ENCODE peak calls at places on chromosomes 16 and 17, in ten cellular contexts. D is endothelial cell, A is tibial artery, M is A673, R is ovary, Z is fibroblast of mammary gland, B is foreskin fibroblast, L is AG04450, I is cardiac muscle cell, Y is SK-N-SH. G is an unnamed sample.
A peak's percentile ranks its signal among the peaks of the same experiment; 100 is the strongest.

GRCh38 chr17:43723697-43724359 is 34.8 kb downstream of the SOST start:
- DNase-seq in R (no peak), A (peak; percentile 83), I (no peak), Z (peak; percentile 78), M (peak; percentile 10), L (no peak), D (no peak), Y (no peak), B (peak; percentile 87), G (peak; percentile 77)

GRCh38 chr17:76577876-76578275 is 7.8 kb downstream of the ST6GALNAC2 start:
- DNase-seq in Z (no peak), D (no peak), B (no peak), L (no peak), I (no peak), M (no peak), R (no peak), A (no peak), Y (no peak), G (no peak)

GRCh38 chr17:17691468-17692263 is 10.4 kb downstream of the RAI1 start:
- DNase-seq in B (no peak), I (no peak), D (no peak), Y (no peak), L (no peak), Z (no peak), M (peak; percentile 35), A (no peak), R (no peak), G (peak; percentile 89)

GRCh38 chr17:67666710-67667109 is 51.0 kb upstream of the NOL11 start:
- DNase-seq in A (no peak), B (no peak), L (no peak), Z (no peak), M (no peak), Y (peak; percentile 62), I (no peak), R (no peak), D (no peak), G (no peak)

GRCh38 chr16:66427036-66427446 is at the start of gene BEAN1:
- DNase-seq in A (no peak), M (no peak), L (no peak), B (peak; percentile 54), D (no peak), Y (peak; percentile 86), R (no peak), I (peak; percentile 71), Z (no peak), G (no peak)

GRCh38 chr17:21042434-21043295 is at the start of gene USP22:
- DNase-seq in Z (no peak), R (no peak), D (peak; percentile 94), A (no peak), I (peak; percentile 52), M (no peak), L (no peak), Y (peak; percentile 92), B (no peak), G (no peak)

GRCh38 chr17:6574689-6575595 is 18.6 kb upstream of the PITPNM3 start:
- DNase-seq in L (peak; percentile 16), R (no peak), M (no peak), D (no peak), Z (peak; percentile 87), B (peak; percentile 89), I (peak; percentile 57), A (no peak), Y (no peak), G (peak; percentile 80)

GRCh38 chr17:75064040-75064439 is 17.0 kb downstream of the KCTD2 start:
- DNase-seq in L (no peak), Y (no peak), Z (no peak), A (no peak), D (no peak), R (no peak), B (no peak), M (no peak), I (no peak), G (no peak)

GRCh38 chr17:67107811-67108210 is 63.5 kb downstream of the CACNG1 start:
- DNase-seq in L (no peak), D (no peak), I (no peak), Y (no peak), A (no peak), B (peak; percentile 50), Z (no peak), R (no peak), M (no peak), G (no peak)

GRCh38 chr17:62895650-62896301 is 70.3 kb upstream of the TANC2 start:
- DNase-seq in M (no peak), D (no peak), B (peak; percentile 19), L (no peak), Y (no peak), Z (peak; percentile 11), A (no peak), I (no peak), R (no peak), G (no peak)

GRCh38 chr17:77320046-77320445 is 179.3 kb downstream of the SEC14L1 start:
- DNase-seq in M (peak; percentile 58), Z (peak; percentile 90), D (no peak), A (peak; percentile 80), B (peak; percentile 87), I (no peak), Y (peak; percentile 44), R (peak; percentile 59), L (no peak), G (peak; percentile 82)

GRCh38 chr17:61488878-61489718 is 36.9 kb downstream of the TBX4 start:
- DNase-seq in I (no peak), Z (no peak), A (no peak), L (no peak), Y (no peak), D (no peak), B (no peak), M (no peak), R (no peak), G (no peak)

GRCh38 chr17:47644324-47644723 is 5.4 kb upstream of the KPNB1 start:
- DNase-seq in R (no peak), L (no peak), M (no peak), Y (no peak), A (no peak), Z (no peak), D (no peak), I (no peak), B (no peak), G (peak; percentile 76)

GRCh38 chr17:38349097-38349904 is 2.3 kb upstream of the SOCS7 start:
- DNase-seq in M (peak; percentile 75), L (peak; percentile 55), B (peak; percentile 91), Z (peak; percentile 79), R (peak; percentile 84), I (peak; percentile 88), Y (peak; percentile 78), A (peak; percentile 91), D (peak; percentile 89), G (peak; percentile 90)

GRCh38 chr16:9258423-9259051 is 167.1 kb downstream of the HAPSTR1 start:
- DNase-seq in A (no peak), Y (peak; percentile 63), I (peak; percentile 70), L (no peak), R (no peak), B (peak; percentile 15), M (peak; percentile 68), D (peak; percentile 56), Z (peak; percentile 19), G (peak; percentile 61)
- TF ChIP-seq CTCF in A (peak; percentile 62), Y (peak; percentile 44), I (peak; percentile 45), L (peak; percentile 53), R (no peak), B (peak; percentile 48), M (peak; percentile 85), D (peak; percentile 76), Z (peak; percentile 59), G (peak; percentile 73)

GRCh38 chr16:11835891-11836652 is 15.3 kb downstream of the RSL1D1 start:
- DNase-seq in R (no peak), Y (no peak), D (no peak), Z (peak; percentile 66), I (peak; percentile 42), A (peak; percentile 70), L (no peak), B (peak; percentile 82), M (peak; percentile 55), G (no peak)
- TF ChIP-seq CTCF in R (no peak), Y (no peak), D (no peak), Z (no peak), I (no peak), A (no peak), L (no peak), B (no peak), M (no peak), G (no peak)

DNA sequence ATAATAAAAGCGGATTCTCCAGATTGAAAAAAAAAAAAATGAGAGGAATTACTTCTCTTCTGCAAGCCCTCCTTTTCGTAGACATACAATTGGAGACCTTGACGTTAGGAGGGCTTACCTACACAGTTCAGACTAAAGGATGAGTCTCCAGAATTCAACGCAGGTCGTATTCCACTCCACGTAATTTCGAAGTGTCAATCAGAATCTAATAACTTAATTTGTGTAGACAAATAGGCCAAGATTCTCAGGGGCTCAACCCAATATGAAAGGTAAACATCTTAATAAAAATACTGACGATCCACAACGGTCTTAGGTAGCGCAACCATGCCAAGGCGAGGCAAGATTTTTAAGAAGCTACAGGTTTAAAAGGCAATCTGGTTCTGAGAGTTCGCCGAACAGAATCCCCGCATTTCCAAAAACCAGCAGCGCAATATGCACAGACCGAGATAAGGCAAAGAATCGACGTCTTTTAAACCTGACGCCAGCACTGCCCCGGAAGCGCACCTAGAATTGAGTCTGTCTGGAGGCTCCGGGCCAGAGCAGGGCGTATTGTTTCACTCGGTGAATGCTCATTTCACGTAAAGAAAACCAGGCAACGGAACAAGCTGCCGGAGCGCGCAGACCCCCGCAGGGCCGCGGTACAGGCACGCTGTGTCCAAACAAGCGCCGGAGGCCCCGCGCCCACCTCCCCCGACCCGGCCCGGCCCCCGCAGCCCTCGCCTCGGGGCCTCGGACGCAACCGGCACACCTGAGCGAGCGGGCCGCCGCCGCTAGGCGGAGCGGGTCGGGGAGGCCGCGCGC is 623 bp downstream of the MBTPS1 start:
- DNase-seq in D (no peak), Z (peak; percentile 30), R (peak; percentile 55), I (peak; percentile 66), B (peak; percentile 52), L (no peak), A (no peak), Y (no peak), M (no peak), G (peak; percentile 70)
- TF ChIP-seq CTCF in D (peak; percentile 63), Z (no peak), R (no peak), I (no peak), B (no peak), L (no peak), A (peak; percentile 19), Y (no peak), M (no peak), G (no peak)

GRCh38 chr17:1169471-1169908 is 10.3 kb downstream of the ABR start:
- DNase-seq in Y (no peak), I (no peak), R (no peak), Z (no peak), M (no peak), D (no peak), B (no peak), A (no peak), L (no peak), G (no peak)

GRCh38 chr17:1169913-1170312 is 9.9 kb downstream of the ABR start:
- DNase-seq in R (no peak), I (no peak), A (no peak), L (no peak), B (no peak), D (no peak), M (no peak), Z (no peak), Y (no peak), G (no peak)

GRCh38 chr17:1168537-1169234 is 11.1 kb downstream of the ABR start:
- DNase-seq in D (no peak), Z (no peak), B (no peak), M (no peak), A (no peak), Y (peak; percentile 52), L (no peak), I (no peak), R (no peak), G (no peak)

GRCh38 chr17:1171953-1172352 is 7.8 kb downstream of the ABR start:
- DNase-seq in A (no peak), I (no peak), B (no peak), Y (no peak), R (no peak), Z (no peak), M (no peak), L (no peak), D (no peak), G (no peak)

GRCh38 chr17:1170739-1171138 is 9.0 kb downstream of the ABR start:
- DNase-seq in B (no peak), L (no peak), A (no peak), M (no peak), I (no peak), D (no peak), R (no peak), Z (no peak), Y (no peak), G (no peak)
- TF ChIP-seq CTCF in B (no peak), L (peak; percentile 25), A (no peak), M (peak; percentile 57), I (peak; percentile 26), D (no peak), R (no peak), Z (peak; percentile 16), Y (peak; percentile 38), G (peak; percentile 37)

G was measured in NB4.